ENCODE peak calls at places on chromosomes 6 and 20, in ten cellular contexts. Q is astrocyte; M is HFF-Myc; V is psoas muscle; O is ascending aorta; Y is stimulated activated CD8-positive, alpha-beta memory T cell treated with anti-CD3 and anti-CD28 coated beads, Interleukin-4, amount 100 ng/mL, for 24 hours; W is nephron progenitor cell; D is hypothalamus; G is fibroblast of mammary gland; K is hepatic stellate cell. L is an unnamed sample.

GRCh38 chr6:16157909-16158308 is 29.0 kb downstream of the MYLIP start:
- DNase-seq in Q (no peak), M (no peak), V (peak), O (no peak), Y (no peak), W (no peak), D (no peak), G (no peak), K (no peak), L (no peak)

GRCh38 chr20:51487525-51488279 is 54.8 kb downstream of the NFATC2 start:
- DNase-seq in Q (peak), M (peak), V (no peak), O (no peak), Y (no peak), W (no peak), D (no peak), G (peak), K (peak), L (peak)

GRCh38 chr6:33164665-33165373 is 27.4 kb downstream of the COL11A2 start:
- DNase-seq in Q (no peak), M (no peak), V (no peak), O (no peak), Y (no peak), W (no peak), D (no peak), G (no peak), K (no peak), L (no peak)

GRCh38 chr6:130831598-130831997 is 4.4 kb downstream of the SMLR1 start:
- DNase-seq in Q (peak), M (no peak), V (no peak), O (no peak), Y (no peak), W (no peak), D (no peak), G (no peak), K (no peak), L (no peak)

GRCh38 chr20:33673411-33674293 is 576 bp downstream of the NECAB3 start:
- DNase-seq in Q (no peak), M (no peak), V (peak), O (no peak), Y (no peak), W (no peak), D (no peak), G (peak), K (peak), L (no peak)

GRCh38 chr20:46021361-46022359 is 7.4 kb upstream of the SLC12A5 start:
- DNase-seq in Q (no peak), M (no peak), V (peak), O (peak), Y (no peak), W (peak), D (peak), G (no peak), K (no peak), L (no peak)

GRCh38 chr20:1266167-1266973 is at the start of gene SNPH:
- DNase-seq in Q (peak), M (no peak), V (peak), O (peak), Y (peak), W (peak), D (peak), G (peak), K (peak), L (peak)

GRCh38 chr6:80767808-80768207 is 661.3 kb downstream of the BCKDHB start:
- DNase-seq in Q (peak), M (peak), V (peak), O (peak), Y (no peak), W (no peak), D (no peak), G (peak), K (peak), L (peak)

GRCh38 chr20:1418335-1418734 is 25.5 kb upstream of the FKBP1A start:
- DNase-seq in Q (no peak), M (no peak), V (no peak), O (no peak), Y (no peak), W (no peak), D (no peak), G (peak), K (no peak), L (peak)

GRCh38 chr6:56329296-56330050 is 82.1 kb upstream of the COL21A1 start:
- DNase-seq in Q (peak), M (no peak), V (no peak), O (no peak), Y (no peak), W (no peak), D (no peak), G (peak), K (no peak), L (no peak)

GRCh38 chr6:32109114-32109764 is at the start of gene TNXB:
- DNase-seq in Q (no peak), M (no peak), V (peak), O (no peak), Y (no peak), W (no peak), D (no peak), G (no peak), K (no peak), L (no peak)

GRCh38 chr6:103327079-103327478 is 1532.6 kb downstream of the HACE1 start:
- DNase-seq in Q (no peak), M (no peak), V (no peak), O (no peak), Y (no peak), W (peak), D (no peak), G (no peak), K (no peak), L (no peak)

GRCh38 chr6:168428052-168428829 is 12.7 kb upstream of the SMOC2 start:
- DNase-seq in Q (no peak), M (no peak), V (no peak), O (no peak), Y (no peak), W (no peak), D (no peak), G (no peak), K (no peak), L (no peak)

GRCh38 chr6:129893513-129894098 is 32.5 kb upstream of the TMEM244 start:
- DNase-seq in Q (peak), M (no peak), V (no peak), O (no peak), Y (no peak), W (no peak), D (no peak), G (peak), K (no peak), L (no peak)

GRCh38 chr20:7708782-7709181 is 231.5 kb downstream of the HAO1 start:
- DNase-seq in Q (no peak), M (no peak), V (no peak), O (no peak), Y (no peak), W (no peak), D (no peak), G (no peak), K (no peak), L (no peak)

GRCh38 chr6:159679091-159680077 is 13.7 kb downstream of the SOD2 start:
- DNase-seq in Q (no peak), M (no peak), V (no peak), O (no peak), Y (no peak), W (no peak), D (no peak), G (peak), K (no peak), L (no peak)

GRCh38 chr6:26028753-26029569 is 58.3 kb upstream of the HFE start:
- DNase-seq in Q (no peak), M (no peak), V (no peak), O (no peak), Y (no peak), W (no peak), D (no peak), G (no peak), K (no peak), L (no peak)

GRCh38 chr6:157346371-157346770 is 23.1 kb upstream of the TMEM242 start:
- DNase-seq in Q (no peak), M (peak), V (no peak), O (no peak), Y (no peak), W (no peak), D (no peak), G (no peak), K (no peak), L (no peak)

GRCh38 chr6:23081701-23082100 is 512.3 kb downstream of the HDGFL1 start:
- DNase-seq in Q (no peak), M (peak), V (no peak), O (no peak), Y (no peak), W (no peak), D (no peak), G (peak), K (no peak), L (no peak)

GRCh38 chr6:134437376-134437775 is 119.5 kb upstream of the SGK1 start:
- DNase-seq in Q (peak), M (no peak), V (no peak), O (no peak), Y (no peak), W (no peak), D (no peak), G (peak), K (no peak), L (no peak)

GRCh38 chr6:31169123-31169857 is 1.2 kb downstream of the POU5F1 start:
- DNase-seq in Q (no peak), M (no peak), V (no peak), O (no peak), Y (no peak), W (no peak), D (no peak), G (no peak), K (no peak), L (no peak)

GRCh38 chr20:14879839-14880238 is 542.4 kb upstream of the FLRT3 start:
- DNase-seq in Q (no peak), M (no peak), V (no peak), O (no peak), Y (no peak), W (no peak), D (no peak), G (no peak), K (no peak), L (no peak)

GRCh38 chr6:151325075-151326050 is 66.0 kb downstream of the ZBTB2 start:
- DNase-seq in Q (peak), M (no peak), V (peak), O (peak), Y (no peak), W (peak), D (peak), G (peak), K (peak), L (peak)

GRCh38 chr6:166955121-166955864 is 1.1 kb downstream of the RNASET2 start:
- DNase-seq in Q (no peak), M (no peak), V (peak), O (peak), Y (no peak), W (peak), D (no peak), G (no peak), K (peak), L (no peak)

GRCh38 chr6:3347826-3348225 is 89.1 kb downstream of the PSMG4 start:
- DNase-seq in Q (no peak), M (no peak), V (no peak), O (no peak), Y (no peak), W (no peak), D (no peak), G (no peak), K (no peak), L (no peak)

L was measured in foreskin fibroblast.